ENCODE peak calls at places on chromosomes 13 and 19, in four cellular contexts. U is HEK293T, N is fibroblast of mammary gland, F is amygdala. M is an unnamed sample.

GRCh38 chr13:46562581-46562980 is 9.6 kb downstream of the LRCH1 start:
- DNase-seq in F (no peak), N (no peak), U (no peak), M (no peak)

GRCh38 chr19:10228925-10229324 is 2.2 kb downstream of the S1PR2 start:
- DNase-seq in F (no peak), N (peak), U (peak), M (no peak)

GRCh38 chr19:15248106-15248505 is 15.9 kb upstream of the EPHX3 start:
- DNase-seq in U (no peak), F (no peak), N (no peak), M (no peak)

GRCh38 chr13:30895773-30896172 is 10.3 kb upstream of the MEDAG start:
- DNase-seq in U (no peak), N (peak), F (no peak), M (no peak)

GRCh38 chr13:105979586-105979985 is 555.9 kb downstream of the EFNB2 start:
- DNase-seq in F (no peak), N (no peak), U (no peak), M (no peak)

GRCh38 chr19:291561-292280 is 518 bp upstream of the PLPP2 start:
- DNase-seq in U (peak), N (no peak), F (peak), M (peak)

GRCh38 chr13:76000131-76000530 is 364.0 kb downstream of the LMO7 start:
- DNase-seq in U (no peak), F (no peak), N (no peak), M (no peak)

GRCh38 chr19:2727640-2727944 is 6.4 kb upstream of the DIRAS1 start:
- DNase-seq in F (no peak), U (no peak), N (no peak), M (no peak)

GRCh38 chr13:40252241-40252640 is 414.2 kb downstream of the FOXO1 start:
- DNase-seq in U (no peak), F (no peak), N (no peak), M (no peak)

GRCh38 chr13:40503966-40504591 is 162.4 kb downstream of the FOXO1 start:
- DNase-seq in U (no peak), F (no peak), N (peak), M (no peak)

GRCh38 chr19:15428956-15429824 is 10.4 kb upstream of the AKAP8L start:
- DNase-seq in N (no peak), F (no peak), U (no peak), M (no peak)

GRCh38 chr13:30382836-30383525 is 39.3 kb upstream of the UBE2L5 start:
- DNase-seq in N (no peak), U (no peak), F (no peak), M (no peak)

GRCh38 chr19:13195678-13196077 is 45.5 kb downstream of the IER2 start:
- DNase-seq in N (no peak), F (no peak), U (peak), M (no peak)

GRCh38 chr19:10001899-10002298 is 8.4 kb downstream of the COL5A3 start:
- DNase-seq in F (no peak), U (peak), N (peak), M (no peak)

GRCh38 chr13:43363156-43363918 is 340.0 kb downstream of the DNAJC15 start:
- DNase-seq in U (no peak), F (no peak), N (peak), M (no peak)

GRCh38 chr19:48806818-48807589 is 3.8 kb downstream of the BCAT2 start:
- DNase-seq in U (peak), N (peak), F (peak), M (peak)

GRCh38 chr13:39688699-39689405 is 33.4 kb downstream of the COG6 start:
- DNase-seq in U (no peak), F (no peak), N (peak), M (no peak)

GRCh38 chr19:415292-415691 is 6.3 kb upstream of the C2CD4C start:
- DNase-seq in F (no peak), U (no peak), N (no peak), M (no peak)

GRCh38 chr19:2462635-2463421 is 6.1 kb upstream of the LMNB2 start:
- DNase-seq in N (peak), F (peak), U (peak), M (peak)

GRCh38 chr13:79455331-79455730 is 25.6 kb upstream of the NDFIP2 start:
- DNase-seq in F (no peak), U (no peak), N (peak), M (no peak)

GRCh38 chr13:46321494-46322225 is 65.4 kb downstream of the RUBCNL start:
- DNase-seq in F (peak), U (peak), N (peak), M (peak)

GRCh38 chr13:112052213-112052612 is 14.7 kb upstream of the SOX1 start:
- DNase-seq in F (no peak), N (no peak), U (no peak), M (no peak)

GRCh38 chr13:40920826-40921225 is 98.3 kb downstream of the ELF1 start:
- DNase-seq in F (no peak), N (peak), U (no peak), M (no peak)

M was measured in putamen.